ENCODE peak calls at places on chromosomes 4 and X, in six cellular contexts. One of them, this sample, is unnamed.

GRCh38 chr4:15955670-15956069 is 7.3 kb downstream of the FGFBP2 start:
- DNase-seq in tibial artery: no peak
- DNase-seq in NAMALWA: peak
- DNase-seq in tibial nerve: no peak
- DNase-seq in GM13977: no peak
- DNase-seq in body of pancreas: no peak
- DNase-seq in this sample: peak

GRCh38 chr4:74202062-74202586 is 44.2 kb downstream of the MTHFD2L start:
- DNase-seq in tibial artery: no peak
- DNase-seq in NAMALWA: no peak
- DNase-seq in tibial nerve: no peak
- DNase-seq in GM13977: no peak
- DNase-seq in body of pancreas: no peak
- DNase-seq in this sample: no peak

GRCh38 chrX:136395271-136395670 is 92.5 kb upstream of the BRS3 start:
- DNase-seq in tibial artery: no peak
- DNase-seq in NAMALWA: no peak
- DNase-seq in tibial nerve: no peak
- DNase-seq in GM13977: no peak
- DNase-seq in body of pancreas: no peak
- DNase-seq in this sample: peak

GRCh38 chr4:25703731-25704388 is 48.2 kb downstream of the SLC34A2 start:
- DNase-seq in tibial artery: no peak
- DNase-seq in NAMALWA: no peak
- DNase-seq in tibial nerve: no peak
- DNase-seq in GM13977: no peak
- DNase-seq in body of pancreas: no peak
- DNase-seq in this sample: no peak

GRCh38 chrX:7446815-7447214 is 298.9 kb upstream of the PUDP start:
- DNase-seq in tibial artery: no peak
- DNase-seq in NAMALWA: no peak
- DNase-seq in tibial nerve: no peak
- DNase-seq in GM13977: no peak
- DNase-seq in body of pancreas: no peak
- DNase-seq in this sample: no peak

GRCh38 chr4:84366932-84367331 is 132.2 kb downstream of the NKX6-1 start:
- DNase-seq in tibial artery: no peak
- DNase-seq in NAMALWA: no peak
- DNase-seq in tibial nerve: no peak
- DNase-seq in GM13977: no peak
- DNase-seq in body of pancreas: no peak
- DNase-seq in this sample: no peak

GRCh38 chrX:110086916-110087484 is 84.1 kb downstream of the TMEM164 start:
- DNase-seq in tibial artery: no peak
- DNase-seq in NAMALWA: no peak
- DNase-seq in tibial nerve: no peak
- DNase-seq in GM13977: no peak
- DNase-seq in body of pancreas: no peak
- DNase-seq in this sample: peak

GRCh38 chr4:118033148-118034060 is 882 bp upstream of the NDST3 start:
- DNase-seq in tibial artery: no peak
- DNase-seq in NAMALWA: no peak
- DNase-seq in tibial nerve: no peak
- DNase-seq in GM13977: peak
- DNase-seq in body of pancreas: peak
- DNase-seq in this sample: peak

GRCh38 chr4:124530464-124531077 is 182.0 kb downstream of the ANKRD50 start:
- DNase-seq in tibial artery: no peak
- DNase-seq in NAMALWA: no peak
- DNase-seq in tibial nerve: no peak
- DNase-seq in GM13977: no peak
- DNase-seq in body of pancreas: no peak
- DNase-seq in this sample: peak

GRCh38 chr4:55012363-55013255 is 112.8 kb downstream of the KDR start:
- DNase-seq in tibial artery: no peak
- DNase-seq in NAMALWA: no peak
- DNase-seq in tibial nerve: no peak
- DNase-seq in GM13977: no peak
- DNase-seq in body of pancreas: peak
- DNase-seq in this sample: no peak

GRCh38 chr4:89404530-89404929 is 96.9 kb upstream of the GPRIN3 start:
- DNase-seq in tibial artery: no peak
- DNase-seq in NAMALWA: no peak
- DNase-seq in tibial nerve: no peak
- DNase-seq in GM13977: no peak
- DNase-seq in body of pancreas: no peak
- DNase-seq in this sample: no peak

GRCh38 chr4:69763233-69763632 is 2.8 kb upstream of the SULT1B1 start:
- DNase-seq in tibial artery: no peak
- DNase-seq in NAMALWA: no peak
- DNase-seq in tibial nerve: no peak
- DNase-seq in GM13977: no peak
- DNase-seq in body of pancreas: no peak
- DNase-seq in this sample: no peak

GRCh38 chrX:24425806-24426205 is 39.3 kb upstream of the PDK3 start:
- DNase-seq in tibial artery: no peak
- DNase-seq in NAMALWA: no peak
- DNase-seq in tibial nerve: no peak
- DNase-seq in GM13977: no peak
- DNase-seq in body of pancreas: no peak
- DNase-seq in this sample: no peak

GRCh38 chr4:173940146-173940545 is 343.3 kb downstream of the FBXO8 start:
- DNase-seq in tibial artery: no peak
- DNase-seq in NAMALWA: no peak
- DNase-seq in tibial nerve: no peak
- DNase-seq in GM13977: no peak
- DNase-seq in body of pancreas: no peak
- DNase-seq in this sample: no peak

GRCh38 chrX:140764401-140764919 is 54.9 kb downstream of the LINC00632 start:
- DNase-seq in tibial artery: peak
- DNase-seq in NAMALWA: no peak
- DNase-seq in tibial nerve: no peak
- DNase-seq in GM13977: no peak
- DNase-seq in body of pancreas: peak
- DNase-seq in this sample: peak

GRCh38 chr4:76753814-76754213 is 144.1 kb downstream of the SOWAHB start:
- DNase-seq in tibial artery: no peak
- DNase-seq in NAMALWA: no peak
- DNase-seq in tibial nerve: no peak
- DNase-seq in GM13977: no peak
- DNase-seq in body of pancreas: no peak
- DNase-seq in this sample: peak

GRCh38 chr4:105474110-105474518 is 252 bp upstream of the PPA2 start:
- DNase-seq in tibial artery: peak
- DNase-seq in NAMALWA: no peak
- DNase-seq in tibial nerve: peak
- DNase-seq in GM13977: no peak
- DNase-seq in body of pancreas: peak
- DNase-seq in this sample: peak

GRCh38 chrX:71978164-71978563 is 67.5 kb downstream of the NHSL2 start:
- DNase-seq in tibial artery: no peak
- DNase-seq in NAMALWA: no peak
- DNase-seq in tibial nerve: no peak
- DNase-seq in GM13977: no peak
- DNase-seq in body of pancreas: no peak
- DNase-seq in this sample: no peak

GRCh38 chrX:145886469-145886868 is 68.8 kb downstream of the SLITRK2 start:
- DNase-seq in tibial artery: no peak
- DNase-seq in NAMALWA: no peak
- DNase-seq in tibial nerve: no peak
- DNase-seq in GM13977: no peak
- DNase-seq in body of pancreas: no peak
- DNase-seq in this sample: no peak

GRCh38 chr4:152951348-152951747 is 15.2 kb downstream of the FHDC1 start:
- DNase-seq in tibial artery: no peak
- DNase-seq in NAMALWA: no peak
- DNase-seq in tibial nerve: no peak
- DNase-seq in GM13977: no peak
- DNase-seq in body of pancreas: no peak
- DNase-seq in this sample: no peak

GRCh38 chr4:159946983-159947645 is 844.2 kb downstream of the RAPGEF2 start:
- DNase-seq in tibial artery: no peak
- DNase-seq in NAMALWA: peak
- DNase-seq in tibial nerve: peak
- DNase-seq in GM13977: peak
- DNase-seq in body of pancreas: no peak
- DNase-seq in this sample: no peak

GRCh38 chr4:86688026-86688425 is 93.9 kb downstream of the PTPN13 start:
- DNase-seq in tibial artery: no peak
- DNase-seq in NAMALWA: no peak
- DNase-seq in tibial nerve: no peak
- DNase-seq in GM13977: no peak
- DNase-seq in body of pancreas: no peak
- DNase-seq in this sample: no peak

GRCh38 chr4:56650259-56651070 is 30.6 kb downstream of the HOPX start:
- DNase-seq in tibial artery: no peak
- DNase-seq in NAMALWA: no peak
- DNase-seq in tibial nerve: no peak
- DNase-seq in GM13977: no peak
- DNase-seq in body of pancreas: no peak
- DNase-seq in this sample: no peak

GRCh38 chrX:130109429-130110378 is 593 bp downstream of the ELF4 start:
- DNase-seq in tibial artery: no peak
- DNase-seq in NAMALWA: peak
- DNase-seq in tibial nerve: no peak
- DNase-seq in GM13977: no peak
- DNase-seq in body of pancreas: no peak
- DNase-seq in this sample: no peak

GRCh38 chr4:20778896-20779295 is 78.6 kb downstream of the PACRGL start:
- DNase-seq in tibial artery: no peak
- DNase-seq in NAMALWA: no peak
- DNase-seq in tibial nerve: no peak
- DNase-seq in GM13977: no peak
- DNase-seq in body of pancreas: no peak
- DNase-seq in this sample: no peak

GRCh38 chrX:276588-277171 is 4.5 kb upstream of the PLCXD1 start:
- DNase-seq in tibial artery: peak
- DNase-seq in NAMALWA: no peak
- DNase-seq in tibial nerve: no peak
- DNase-seq in GM13977: peak
- DNase-seq in body of pancreas: peak
- DNase-seq in this sample: peak

GRCh38 chrX:110417128-110417527 is 58.5 kb downstream of the RTL9 start:
- DNase-seq in tibial artery: no peak
- DNase-seq in NAMALWA: no peak
- DNase-seq in tibial nerve: no peak
- DNase-seq in GM13977: no peak
- DNase-seq in body of pancreas: no peak
- DNase-seq in this sample: no peak

GRCh38 chrX:133869270-133869669 is 116.1 kb downstream of the GPC3 start:
- DNase-seq in tibial artery: no peak
- DNase-seq in NAMALWA: no peak
- DNase-seq in tibial nerve: no peak
- DNase-seq in GM13977: no peak
- DNase-seq in body of pancreas: no peak
- DNase-seq in this sample: no peak

GRCh38 chr4:174425669-174426068 is 96.6 kb downstream of the HPGD start:
- DNase-seq in tibial artery: no peak
- DNase-seq in NAMALWA: no peak
- DNase-seq in tibial nerve: no peak
- DNase-seq in GM13977: no peak
- DNase-seq in body of pancreas: no peak
- DNase-seq in this sample: no peak

GRCh38 chrX:129522184-129523059 is 868 bp downstream of the SMARCA1 start:
- DNase-seq in tibial artery: peak
- DNase-seq in NAMALWA: no peak
- DNase-seq in tibial nerve: peak
- DNase-seq in GM13977: no peak
- DNase-seq in body of pancreas: peak
- DNase-seq in this sample: peak

GRCh38 chr4:98482847-98483806 is 175.3 kb downstream of the TSPAN5 start:
- DNase-seq in tibial artery: no peak
- DNase-seq in NAMALWA: no peak
- DNase-seq in tibial nerve: no peak
- DNase-seq in GM13977: peak
- DNase-seq in body of pancreas: no peak
- DNase-seq in this sample: peak

GRCh38 chr4:47668810-47669408 is 169.0 kb downstream of the CORIN start:
- DNase-seq in tibial artery: no peak
- DNase-seq in NAMALWA: peak
- DNase-seq in tibial nerve: peak
- DNase-seq in GM13977: peak
- DNase-seq in body of pancreas: peak
- DNase-seq in this sample: peak

GRCh38 chr4:73068496-73069337 is 799 bp downstream of the COX18 start:
- DNase-seq in tibial artery: no peak
- DNase-seq in NAMALWA: peak
- DNase-seq in tibial nerve: no peak
- DNase-seq in GM13977: no peak
- DNase-seq in body of pancreas: peak
- DNase-seq in this sample: peak

GRCh38 chrX:109475174-109475891 is 6.6 kb downstream of the GUCY2F start:
- DNase-seq in tibial artery: peak
- DNase-seq in NAMALWA: no peak
- DNase-seq in tibial nerve: peak
- DNase-seq in GM13977: no peak
- DNase-seq in body of pancreas: peak
- DNase-seq in this sample: peak

GRCh38 chr4:182495111-182495510 is 251.9 kb downstream of the TENM3 start:
- DNase-seq in tibial artery: no peak
- DNase-seq in NAMALWA: no peak
- DNase-seq in tibial nerve: no peak
- DNase-seq in GM13977: no peak
- DNase-seq in body of pancreas: no peak
- DNase-seq in this sample: no peak

GRCh38 chrX:119067023-119067739 is 5.6 kb upstream of the CT47C1 start:
- DNase-seq in tibial artery: peak
- DNase-seq in NAMALWA: peak
- DNase-seq in tibial nerve: peak
- DNase-seq in GM13977: peak
- DNase-seq in body of pancreas: peak
- DNase-seq in this sample: peak

GRCh38 chrX:31331928-31332327 is 260.1 kb upstream of the FTHL17 start:
- DNase-seq in tibial artery: no peak
- DNase-seq in NAMALWA: no peak
- DNase-seq in tibial nerve: no peak
- DNase-seq in GM13977: no peak
- DNase-seq in body of pancreas: peak
- DNase-seq in this sample: no peak

GRCh38 chr4:187617117-187617516 is 378.5 kb upstream of the ZFP42 start:
- DNase-seq in tibial artery: no peak
- DNase-seq in NAMALWA: no peak
- DNase-seq in tibial nerve: no peak
- DNase-seq in GM13977: no peak
- DNase-seq in body of pancreas: no peak
- DNase-seq in this sample: no peak

GRCh38 chr4:18033111-18034085 is 11.8 kb upstream of the LCORL start:
- DNase-seq in tibial artery: no peak
- DNase-seq in NAMALWA: no peak
- DNase-seq in tibial nerve: no peak
- DNase-seq in GM13977: no peak
- DNase-seq in body of pancreas: no peak
- DNase-seq in this sample: no peak